ENCODE peak calls at places on chromosomes 13 and 19, in four cellular contexts. Z, S, A and C are unnamed samples.

GRCh38 chr19:42207767-42208259 is 9.7 kb downstream of the DEDD2 start:
- DNase-seq in Z (no peak), S (peak; percentile 75), A (no peak), C (no peak)

GRCh38 chr13:38135590-38135989 is 214.1 kb upstream of the UFM1 start:
- DNase-seq in Z (no peak), S (no peak), A (no peak), C (no peak)

GRCh38 chr19:38655148-38655824 is 7.8 kb downstream of the ACTN4 start:
- DNase-seq in Z (no peak), S (no peak), A (no peak), C (no peak)

GRCh38 chr13:98998831-98999634 is 21.2 kb upstream of the DOCK9 start:
- DNase-seq in Z (peak; percentile 41), S (no peak), A (no peak), C (no peak)

GRCh38 chr13:48210178-48210577 is 22.8 kb upstream of the ITM2B start:
- DNase-seq in Z (no peak), S (no peak), A (no peak), C (no peak)

GRCh38 chr13:33285420-33286124 is at the start of gene STARD13:
- DNase-seq in Z (peak; percentile 16), S (peak; percentile 28), A (peak; percentile 92), C (peak; percentile 74)

GRCh38 chr13:53672005-53672404 is 643.4 kb downstream of the OLFM4 start:
- DNase-seq in Z (no peak), S (no peak), A (no peak), C (no peak)

GRCh38 chr19:58544591-58545285 is 874 bp downstream of the TRIM28 start:
- DNase-seq in Z (no peak), S (peak; percentile 92), A (no peak), C (no peak)

GRCh38 chr19:39406656-39407393 is at the start of gene ZFP36:
- DNase-seq in Z (no peak), S (peak; percentile 89), A (peak; percentile 70), C (no peak)

GRCh38 chr13:112580211-112580610 is 7.7 kb downstream of the TUBGCP3 start:
- DNase-seq in Z (no peak), S (no peak), A (no peak), C (no peak)

GRCh38 chr19:48558018-48558684 is 6.2 kb downstream of the SULT2B1 start:
- DNase-seq in Z (no peak), S (peak; percentile 49), A (peak; percentile 93), C (no peak)

GRCh38 chr19:2796659-2797266 is 11.5 kb downstream of the THOP1 start:
- DNase-seq in Z (no peak), S (no peak), A (no peak), C (no peak)

GRCh38 chr19:35408284-35409171 is 37.7 kb downstream of the GPR42 start:
- DNase-seq in Z (peak; percentile 76), S (no peak), A (no peak), C (no peak)

GRCh38 chr19:13623686-13624405 is 117.6 kb upstream of the CACNA1A start:
- DNase-seq in Z (no peak), S (no peak), A (no peak), C (no peak)

GRCh38 chr13:22103628-22104027 is 432.8 kb downstream of the FGF9 start:
- DNase-seq in Z (no peak), S (no peak), A (no peak), C (no peak)

GRCh38 chr19:1154731-1155351 is 19.2 kb downstream of the SBNO2 start:
- DNase-seq in Z (no peak), S (no peak), A (peak; percentile 67), C (no peak)

GRCh38 chr13:85985791-85986190 is 186.6 kb upstream of the SLITRK6 start:
- DNase-seq in Z (no peak), S (no peak), A (no peak), C (no peak)
- TF ChIP-seq YY1 in Z (no peak), S (no peak), A (no peak), C (no peak)

DNA sequence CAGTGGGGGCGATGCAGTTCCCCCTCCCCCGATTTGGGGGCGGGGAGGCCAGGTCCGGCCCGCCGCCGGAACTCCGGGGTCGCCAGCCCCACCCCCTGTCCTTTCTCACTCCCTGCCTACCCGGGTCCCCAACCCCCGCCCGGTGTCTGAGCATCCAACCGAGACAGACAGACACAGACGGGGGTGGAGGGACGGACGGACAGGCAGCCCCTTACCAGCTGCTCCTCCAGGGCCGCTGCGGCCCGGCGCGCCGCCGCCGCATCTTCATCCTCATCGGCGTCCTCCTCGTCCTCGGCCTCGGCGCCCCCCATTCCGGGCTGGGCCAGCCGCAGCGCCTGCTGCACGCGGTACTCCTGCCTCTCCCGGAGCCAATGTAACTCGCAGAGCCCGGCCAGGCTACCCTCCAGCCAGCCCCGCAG is 372 bp downstream of the DACT3 start:
- DNase-seq in Z (no peak), S (no peak), A (no peak), C (no peak)
- H3K4me1 ChIP-seq in Z (peaks cover 22% of the 10 kb centered on the region), S (peaks cover 30% of the 10 kb centered on the region), A (peaks cover 37% of the 10 kb centered on the region), C (peaks cover 14% of the 10 kb centered on the region)

GRCh38 chr19:16268676-16269319 is 55.8 kb upstream of the KLF2 start:
- DNase-seq in Z (no peak), S (no peak), A (no peak), C (no peak)

GRCh38 chr19:16265890-16266585 is 58.6 kb upstream of the KLF2 start:
- DNase-seq in Z (no peak), S (no peak), A (no peak), C (no peak)

GRCh38 chr19:16265205-16265604 is 59.4 kb upstream of the KLF2 start:
- DNase-seq in Z (no peak), S (no peak), A (no peak), C (no peak)

GRCh38 chr19:16263115-16263839 is 61.3 kb upstream of the KLF2 start:
- DNase-seq in Z (no peak), S (no peak), A (no peak), C (no peak)

GRCh38 chr19:16266586-16266942 is 58.1 kb upstream of the KLF2 start:
- DNase-seq in Z (no peak), S (no peak), A (no peak), C (no peak)
- TF ChIP-seq HDAC2 in Z (no peak), S (no peak), A (no peak), C (no peak)

GRCh38 chr19:51784109-51784785 is 10.7 kb upstream of the FPR3 start:
- DNase-seq in Z (no peak), S (no peak), A (no peak), C (no peak)
- TF ChIP-seq YY1 in Z (no peak), S (no peak), A (no peak), C (no peak)

DNA sequence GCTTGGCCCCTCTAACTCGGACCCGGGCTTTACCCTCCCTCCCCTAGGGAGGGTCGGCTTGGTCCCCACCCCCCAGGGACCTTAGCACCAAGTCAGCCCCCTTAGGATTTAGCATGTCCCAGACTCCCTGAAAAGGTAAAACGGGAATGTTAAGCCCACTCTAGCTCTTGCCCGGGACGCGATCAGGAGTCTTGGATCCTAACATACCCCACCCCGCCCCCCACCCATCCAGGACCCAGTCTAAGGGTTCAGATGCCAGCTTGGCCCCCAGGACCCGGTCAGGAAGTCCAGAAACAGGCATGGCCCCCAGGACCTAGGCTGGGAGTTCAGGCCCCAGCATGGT is 437 bp downstream of the EPOR start:
- DNase-seq in Z (no peak), S (no peak), A (no peak), C (no peak)
- H3K4me1 ChIP-seq in Z (peaks cover 11% of the 10 kb centered on the region), S (peaks cover 8% of the 10 kb centered on the region), A (peaks cover 45% of the 10 kb centered on the region), C (peaks cover 11% of the 10 kb centered on the region)